ENCODE peak calls at places on chromosomes 11 and 22, in five cellular contexts. One of them, this sample, is unnamed.

GRCh38 chr11:497565-498296 is 9.3 kb downstream of the RNH1 start:
- DNase-seq in cardiac muscle cell: no peak
- DNase-seq in ovary: no peak
- DNase-seq in CD8-positive, alpha-beta memory T cell: no peak
- DNase-seq in IMR-90: no peak
- DNase-seq in this sample: no peak

GRCh38 chr11:134228625-134229024 is 4.2 kb downstream of the VPS26B start:
- DNase-seq in cardiac muscle cell: no peak
- DNase-seq in ovary: no peak
- DNase-seq in CD8-positive, alpha-beta memory T cell: peak
- DNase-seq in IMR-90: no peak
- DNase-seq in this sample: peak

GRCh38 chr22:17769013-17769715 is 5.1 kb downstream of the BID start:
- DNase-seq in cardiac muscle cell: no peak
- DNase-seq in ovary: no peak
- DNase-seq in CD8-positive, alpha-beta memory T cell: no peak
- DNase-seq in IMR-90: no peak
- DNase-seq in this sample: no peak

GRCh38 chr11:63839508-63840355 is 822 bp downstream of the MARK2 start:
- DNase-seq in cardiac muscle cell: no peak
- DNase-seq in ovary: no peak
- DNase-seq in CD8-positive, alpha-beta memory T cell: no peak
- DNase-seq in IMR-90: no peak
- DNase-seq in this sample: peak

GRCh38 chr11:129155745-129156144 is 36.4 kb downstream of the ARHGAP32 start:
- DNase-seq in cardiac muscle cell: no peak
- DNase-seq in ovary: no peak
- DNase-seq in CD8-positive, alpha-beta memory T cell: no peak
- DNase-seq in IMR-90: no peak
- DNase-seq in this sample: no peak

GRCh38 chr22:44622685-44623084 is 79.3 kb upstream of the PRR5 start:
- DNase-seq in cardiac muscle cell: no peak
- DNase-seq in ovary: no peak
- DNase-seq in CD8-positive, alpha-beta memory T cell: no peak
- DNase-seq in IMR-90: no peak
- DNase-seq in this sample: no peak

GRCh38 chr11:18203723-18204122 is 31.1 kb downstream of the MRGPRX4 start:
- DNase-seq in cardiac muscle cell: peak
- DNase-seq in ovary: no peak
- DNase-seq in CD8-positive, alpha-beta memory T cell: no peak
- DNase-seq in IMR-90: peak
- DNase-seq in this sample: peak

GRCh38 chr22:31968022-31968421 is 23.7 kb downstream of the YWHAH start:
- DNase-seq in cardiac muscle cell: no peak
- DNase-seq in ovary: no peak
- DNase-seq in CD8-positive, alpha-beta memory T cell: no peak
- DNase-seq in IMR-90: no peak
- DNase-seq in this sample: no peak

GRCh38 chr11:73974611-73975478 is 7.8 kb downstream of the UCP2 start:
- DNase-seq in cardiac muscle cell: no peak
- DNase-seq in ovary: no peak
- DNase-seq in CD8-positive, alpha-beta memory T cell: no peak
- DNase-seq in IMR-90: no peak
- DNase-seq in this sample: no peak

GRCh38 chr11:124310746-124311145 is 3.0 kb downstream of the OR8D1 start:
- DNase-seq in cardiac muscle cell: peak
- DNase-seq in ovary: no peak
- DNase-seq in CD8-positive, alpha-beta memory T cell: no peak
- DNase-seq in IMR-90: peak
- DNase-seq in this sample: no peak

GRCh38 chr11:131302831-131303230 is 67.6 kb upstream of the NTM start:
- DNase-seq in cardiac muscle cell: no peak
- DNase-seq in ovary: no peak
- DNase-seq in CD8-positive, alpha-beta memory T cell: no peak
- DNase-seq in IMR-90: no peak
- DNase-seq in this sample: no peak

GRCh38 chr11:32297629-32298028 is 137.7 kb downstream of the WT1 start:
- DNase-seq in cardiac muscle cell: peak
- DNase-seq in ovary: no peak
- DNase-seq in CD8-positive, alpha-beta memory T cell: no peak
- DNase-seq in IMR-90: peak
- DNase-seq in this sample: peak

GRCh38 chr11:64588701-64589100 is 2.3 kb upstream of the SLC22A12 start:
- DNase-seq in cardiac muscle cell: no peak
- DNase-seq in ovary: no peak
- DNase-seq in CD8-positive, alpha-beta memory T cell: no peak
- DNase-seq in IMR-90: no peak
- DNase-seq in this sample: no peak

GRCh38 chr22:30891781-30892180 is 76.8 kb downstream of the MORC2 start:
- DNase-seq in cardiac muscle cell: no peak
- DNase-seq in ovary: no peak
- DNase-seq in CD8-positive, alpha-beta memory T cell: no peak
- DNase-seq in IMR-90: no peak
- DNase-seq in this sample: no peak

GRCh38 chr22:35695202-35695601 is 22.5 kb upstream of the APOL5 start:
- DNase-seq in cardiac muscle cell: no peak
- DNase-seq in ovary: no peak
- DNase-seq in CD8-positive, alpha-beta memory T cell: no peak
- DNase-seq in IMR-90: no peak
- DNase-seq in this sample: no peak

GRCh38 chr22:24426859-24427499 is 420 bp upstream of the ADORA2A start:
- DNase-seq in cardiac muscle cell: no peak
- DNase-seq in ovary: no peak
- DNase-seq in CD8-positive, alpha-beta memory T cell: peak
- DNase-seq in IMR-90: no peak
- DNase-seq in this sample: no peak

GRCh38 chr22:19719055-19719482 is 4.3 kb upstream of the GP1BB start:
- DNase-seq in cardiac muscle cell: peak
- DNase-seq in ovary: peak
- DNase-seq in CD8-positive, alpha-beta memory T cell: peak
- DNase-seq in IMR-90: no peak
- DNase-seq in this sample: no peak

This sample was measured in germinal center.